ENCODE peak calls at places on chromosome 22, in eight cellular contexts. M is upper lobe of right lung, D is upper lobe of left lung, S is lung, T is spleen, V is lower lobe of right lung, Z is heart right ventricle, G is colonic mucosa. Y is an unnamed sample.

GRCh38 chr22:35631597-35631996 is 14.5 kb upstream of the MB start:
- DNase-seq in M (peak), D (no peak), S (no peak), T (peak), V (peak), Z (no peak), G (peak), Y (no peak)

GRCh38 chr22:35561796-35562526 is 21.3 kb downstream of the RASD2 start:
- DNase-seq in M (no peak), D (no peak), S (no peak), T (no peak), V (no peak), Z (no peak), G (no peak), Y (no peak)

GRCh38 chr22:48522271-48522670 is 1305.4 kb downstream of the BRD1 start:
- DNase-seq in M (no peak), D (peak), S (no peak), T (no peak), V (no peak), Z (no peak), G (no peak), Y (no peak)

GRCh38 chr22:22030493-22031182 is 48.1 kb upstream of the TOP3B start:
- DNase-seq in M (no peak), D (no peak), S (no peak), T (peak), V (no peak), Z (no peak), G (no peak), Y (no peak)

GRCh38 chr22:24331468-24332440 is 61.1 kb downstream of the SPECC1L start:
- DNase-seq in M (no peak), D (no peak), S (no peak), T (no peak), V (no peak), Z (no peak), G (no peak), Y (no peak)

GRCh38 chr22:32794449-32795213 is 6.9 kb upstream of the TIMP3 start:
- DNase-seq in M (no peak), D (no peak), S (no peak), T (no peak), V (no peak), Z (no peak), G (no peak), Y (no peak)

GRCh38 chr22:35074583-35074982 is 8.6 kb downstream of the ISX start:
- DNase-seq in M (no peak), D (no peak), S (no peak), T (no peak), V (no peak), Z (no peak), G (no peak), Y (no peak)

GRCh38 chr22:50329236-50329635 is 2.4 kb upstream of the DENND6B start:
- DNase-seq in M (no peak), D (no peak), S (no peak), T (no peak), V (no peak), Z (no peak), G (no peak), Y (no peak)

GRCh38 chr22:43183496-43184263 is 3.3 kb downstream of the TTLL12 start:
- DNase-seq in M (peak), D (no peak), S (no peak), T (no peak), V (no peak), Z (no peak), G (no peak), Y (no peak)

GRCh38 chr22:46060292-46061123 is 83.5 kb upstream of the WNT7B start:
- DNase-seq in M (no peak), D (no peak), S (no peak), T (no peak), V (peak), Z (no peak), G (no peak), Y (no peak)

GRCh38 chr22:42937164-42937854 is 77.6 kb downstream of the PACSIN2 start:
- DNase-seq in M (peak), D (no peak), S (peak), T (peak), V (peak), Z (no peak), G (peak), Y (peak)

GRCh38 chr22:22866381-22867111 is 21.1 kb upstream of the IGLL5 start:
- DNase-seq in M (no peak), D (no peak), S (no peak), T (no peak), V (no peak), Z (no peak), G (no peak), Y (no peak)

GRCh38 chr22:41565403-41566054 is 4.7 kb downstream of the CSDC2 start:
- DNase-seq in M (no peak), D (no peak), S (no peak), T (no peak), V (no peak), Z (no peak), G (no peak), Y (no peak)

GRCh38 chr22:42683599-42684283 is 34.5 kb upstream of the CYB5R3 start:
- DNase-seq in M (no peak), D (peak), S (no peak), T (no peak), V (no peak), Z (peak), G (no peak), Y (no peak)

DNA sequence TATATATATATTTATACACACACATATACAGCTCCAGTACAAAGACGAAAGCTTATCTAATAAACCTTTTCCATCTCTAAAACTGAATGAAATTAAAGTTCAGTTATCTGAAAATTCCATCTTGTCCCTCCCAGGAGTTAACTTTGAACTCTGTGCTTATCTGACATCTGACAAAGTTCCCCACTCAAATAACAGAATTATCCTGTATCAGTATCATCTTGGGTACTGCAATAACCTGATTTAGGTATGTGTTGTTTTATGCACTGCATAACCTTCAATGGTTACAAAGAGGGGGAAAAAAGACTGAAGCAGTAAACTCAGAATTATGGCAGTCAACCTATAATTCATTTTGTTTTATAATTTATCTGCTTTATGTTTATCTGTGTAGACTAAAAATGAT is 96.6 kb downstream of the SGSM3 start:
- DNase-seq in M (no peak), D (no peak), S (no peak), T (no peak), V (no peak), Z (no peak), G (no peak), Y (no peak)
- TF ChIP-seq CTCF in M (no peak), D (no peak), S (no peak), T (no peak), V (no peak), Z (no peak), G (no peak), Y (no peak)

DNA sequence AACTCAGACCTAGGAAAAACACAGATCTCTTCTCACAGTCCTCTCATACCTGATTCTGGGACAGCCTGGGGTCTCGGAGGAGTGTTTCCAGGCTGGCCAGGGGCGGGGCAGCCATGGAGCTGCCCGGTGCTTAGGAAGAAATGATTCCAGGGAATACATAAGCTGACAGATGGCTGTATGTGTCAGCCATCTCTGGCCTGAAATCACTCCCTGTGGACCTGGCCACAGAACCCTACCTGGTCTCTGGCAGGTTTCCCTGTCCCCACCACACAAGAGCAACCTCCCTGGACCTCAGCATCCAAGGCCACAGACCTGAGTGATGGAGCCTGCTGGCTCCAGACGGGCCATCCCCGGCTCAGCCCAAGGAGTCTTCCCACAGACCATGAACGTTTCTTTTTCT is 10.0 kb downstream of the GGA1 start:
- DNase-seq in M (no peak), D (no peak), S (no peak), T (peak), V (no peak), Z (no peak), G (no peak), Y (no peak)
- H3K4me3 ChIP-seq in M (no peak), D (no peak), S (no peak), T (no peak), V (no peak), Z (no peak), G (no peak), Y (no peak)

DNA sequence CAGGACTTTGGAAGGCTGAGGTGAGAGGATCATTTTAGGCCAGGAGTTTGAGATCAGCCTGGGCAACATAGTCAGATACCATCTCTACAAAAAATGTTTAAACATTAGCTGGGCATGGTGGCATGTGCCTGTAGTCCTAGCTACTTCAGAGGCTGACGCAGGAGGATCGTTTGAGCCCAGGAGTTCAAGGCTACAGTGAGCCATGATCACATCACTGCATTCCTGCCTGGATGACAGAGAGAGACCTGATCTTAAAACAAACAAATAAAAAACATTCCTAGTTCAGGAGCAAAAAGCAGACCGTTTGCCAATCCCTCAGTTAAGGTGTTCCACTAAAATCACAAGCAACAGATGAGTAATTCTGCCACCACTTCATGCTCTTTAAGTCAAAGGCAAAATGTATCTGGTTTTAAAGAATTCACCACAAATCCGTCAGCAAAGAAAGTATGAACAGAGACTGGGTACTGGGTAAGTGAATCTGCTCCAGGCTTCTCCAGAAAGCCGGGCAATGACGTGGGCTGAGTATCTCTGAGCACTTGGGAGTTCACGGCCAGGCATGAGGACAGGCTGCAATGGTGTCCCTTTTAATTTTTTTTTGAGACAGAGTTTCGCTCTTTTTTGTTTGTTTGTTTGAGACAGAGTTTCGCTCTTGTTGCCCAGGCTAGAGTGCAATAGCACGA is 19.5 kb downstream of the CLTCL1 start:
- DNase-seq in M (no peak), D (no peak), S (no peak), T (no peak), V (no peak), Z (no peak), G (no peak), Y (no peak)
- H3K27ac ChIP-seq in M (no peak), D (no peak), S (no peak), T (no peak), V (no peak), Z (no peak), G (no peak), Y (no peak)

DNA sequence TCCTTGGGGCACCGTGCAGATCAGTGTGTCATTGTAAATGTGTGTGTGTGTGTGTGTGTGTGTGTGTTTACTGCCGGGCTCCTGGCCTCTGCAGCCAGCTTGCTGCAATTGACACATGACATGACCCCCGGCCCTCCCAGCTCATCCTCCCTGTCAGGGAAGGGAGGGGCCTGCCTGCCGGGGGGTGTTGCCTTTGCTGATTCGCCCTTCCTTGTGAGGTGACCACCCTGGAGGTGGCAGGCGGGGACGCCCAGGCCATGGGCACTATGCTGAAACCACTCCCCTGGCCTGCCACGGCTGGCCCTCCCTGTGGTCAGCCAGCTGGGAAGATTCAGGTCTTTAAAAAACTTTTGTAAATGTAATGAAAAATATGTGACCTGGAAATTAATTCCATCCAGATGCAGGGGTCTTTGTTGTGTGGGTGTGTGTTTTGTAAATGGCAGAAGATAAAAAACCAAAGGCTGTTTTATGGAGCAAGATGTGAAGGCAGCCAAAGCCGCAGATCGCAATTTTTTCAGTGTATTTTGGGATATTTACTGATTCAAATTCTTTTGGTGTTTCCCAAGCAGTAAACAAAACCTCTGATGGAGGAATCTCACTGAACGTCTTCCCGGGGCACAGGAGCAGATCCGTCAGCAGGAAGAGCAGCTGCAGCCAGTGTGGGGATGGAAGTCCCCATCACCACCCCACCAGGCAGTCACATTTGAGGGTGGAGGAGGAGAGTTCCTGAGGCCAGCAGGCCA is 23.2 kb downstream of the SHISAL1 start:
- DNase-seq in M (no peak), D (no peak), S (no peak), T (no peak), V (no peak), Z (no peak), G (no peak), Y (no peak)
- TF ChIP-seq CTCF in M (no peak), D (no peak), S (no peak), T (no peak), V (no peak), Z (no peak), G (no peak), Y (no peak)

GRCh38 chr22:29307658-29308147 is 1.3 kb downstream of the GAS2L1 start:
- DNase-seq in M (no peak), D (no peak), S (no peak), T (no peak), V (no peak), Z (no peak), G (no peak), Y (no peak)

GRCh38 chr22:29305836-29306174 is 645 bp upstream of the GAS2L1 start:
- DNase-seq in M (no peak), D (no peak), S (no peak), T (no peak), V (no peak), Z (no peak), G (no peak), Y (no peak)

GRCh38 chr22:29306175-29306829 is at the start of gene GAS2L1:
- DNase-seq in M (peak), D (peak), S (peak), T (peak), V (peak), Z (peak), G (peak), Y (peak)

GRCh38 chr22:29308148-29308790 is 1.8 kb downstream of the GAS2L1 start:
- DNase-seq in M (no peak), D (peak), S (no peak), T (no peak), V (no peak), Z (no peak), G (no peak), Y (no peak)

DNA sequence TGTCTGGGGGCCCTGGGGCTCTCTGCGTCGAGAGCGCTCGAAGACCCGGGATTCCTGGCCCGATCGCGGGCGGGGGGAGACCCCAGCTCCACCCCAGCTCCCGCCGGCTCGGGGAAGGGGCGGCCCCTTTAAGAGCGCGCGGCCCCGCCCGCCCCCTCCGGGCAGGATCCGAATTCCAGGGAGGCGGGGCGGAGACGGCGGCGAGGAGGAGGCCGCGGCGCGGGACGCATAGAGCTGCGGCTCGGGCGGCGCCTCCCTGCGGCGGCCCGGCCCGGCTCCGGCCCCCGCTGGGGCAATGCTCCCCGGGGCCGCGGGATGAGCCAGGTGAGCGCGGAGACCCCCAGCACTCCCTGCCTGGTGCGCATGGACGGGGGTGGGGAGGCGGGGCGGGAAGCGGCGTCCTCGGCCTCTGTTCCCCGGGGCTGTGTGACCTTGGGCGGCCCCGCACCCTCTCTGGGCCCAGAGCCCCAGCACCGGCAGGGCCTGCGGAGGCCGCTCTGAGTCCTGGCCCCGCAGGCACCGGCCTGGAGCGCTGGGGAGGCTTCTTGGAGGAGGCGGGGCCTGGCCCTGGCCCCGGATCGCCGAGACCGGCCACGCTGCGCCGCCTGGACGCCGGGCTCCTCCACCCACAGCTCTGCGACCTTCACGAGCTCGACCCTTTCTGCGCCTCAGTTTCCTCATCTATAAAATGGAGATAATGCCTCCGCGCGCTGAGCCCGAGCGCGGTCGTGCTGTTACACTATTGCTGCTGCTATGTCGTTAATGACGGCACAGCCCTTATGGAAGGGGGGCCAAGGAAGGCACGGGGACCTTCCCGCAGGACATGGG is 594 bp downstream of the GAS2L1 start:
- DNase-seq in M (peak), D (peak), S (peak), T (peak), V (peak), Z (peak), G (peak), Y (peak)
- H3K4me3 ChIP-seq in M (peak), D (peak), S (peak), T (peak), V (peak), Z (peak), G (peak), Y (peak)

GRCh38 chr22:37725551-37726239 is 28.8 kb downstream of the TRIOBP start:
- DNase-seq in M (no peak), D (peak), S (no peak), T (no peak), V (no peak), Z (no peak), G (no peak), Y (no peak)

GRCh38 chr22:37726240-37726887 is 29.5 kb downstream of the TRIOBP start:
- DNase-seq in M (no peak), D (peak), S (no peak), T (no peak), V (no peak), Z (no peak), G (no peak), Y (no peak)

GRCh38 chr22:37731804-37732471 is 35.1 kb downstream of the TRIOBP start:
- DNase-seq in M (no peak), D (no peak), S (no peak), T (no peak), V (no peak), Z (no peak), G (peak), Y (no peak)

GRCh38 chr22:37732699-37733607 is 36.1 kb downstream of the TRIOBP start:
- DNase-seq in M (no peak), D (peak), S (no peak), T (no peak), V (no peak), Z (no peak), G (no peak), Y (no peak)

GRCh38 chr22:37728620-37729019 is 31.8 kb downstream of the TRIOBP start:
- DNase-seq in M (no peak), D (no peak), S (no peak), T (no peak), V (no peak), Z (no peak), G (no peak), Y (no peak)
- H3K27ac ChIP-seq in M (peak), D (peak), S (no peak), T (peak), V (peak), Z (no peak), G (no peak), Y (no peak)

GRCh38 chr22:27327981-27328721 is 473.4 kb downstream of the MN1 start:
- DNase-seq in M (no peak), D (no peak), S (no peak), T (no peak), V (no peak), Z (no peak), G (no peak), Y (no peak)

GRCh38 chr22:27335102-27335660 is 466.4 kb downstream of the MN1 start:
- DNase-seq in M (no peak), D (no peak), S (peak), T (no peak), V (no peak), Z (no peak), G (no peak), Y (no peak)

GRCh38 chr22:27329471-27329870 is 472.1 kb downstream of the MN1 start:
- DNase-seq in M (no peak), D (no peak), S (no peak), T (no peak), V (no peak), Z (no peak), G (no peak), Y (no peak)

GRCh38 chr22:27329966-27330645 is 471.4 kb downstream of the MN1 start:
- DNase-seq in M (no peak), D (no peak), S (no peak), T (no peak), V (no peak), Z (no peak), G (no peak), Y (no peak)

GRCh38 chr22:27331526-27332281 is 469.9 kb downstream of the MN1 start:
- DNase-seq in M (peak), D (peak), S (peak), T (no peak), V (peak), Z (peak), G (no peak), Y (no peak)
- TF ChIP-seq CTCF in M (peak), D (peak), S (no peak), T (peak), V (peak), Z (no peak), G (peak), Y (no peak)